ENCODE peak calls at places on chromosomes 3 and 15, in six cellular contexts. S is T-helper 17 cell, A is left ventricle myocardium inferior, T is mucosa of descending colon, G is cardiac muscle cell, N is foreskin fibroblast. C is an unnamed sample.

GRCh38 chr15:61327019-61327631 is 98.0 kb upstream of the RORA start:
- DNase-seq in N (peak; percentile 49), S (no peak), A (peak; percentile 33), T (no peak), G (no peak), C (no peak)

GRCh38 chr3:143928541-143929255 is 42.9 kb upstream of the DIPK2A start:
- DNase-seq in A (no peak), S (no peak), G (no peak), N (no peak), T (no peak), C (no peak)

GRCh38 chr3:71131385-71131871 is 452.1 kb downstream of the FOXP1 start:
- DNase-seq in G (no peak), T (no peak), N (no peak), A (no peak), S (no peak), C (no peak)

GRCh38 chr3:10015476-10015904 is 10.7 kb upstream of the FANCD2 start:
- DNase-seq in G (peak; percentile 77), A (peak; percentile 84), S (no peak), N (peak; percentile 96), T (peak; percentile 73), C (peak; percentile 91)

GRCh38 chr3:52347716-52348635 is 31.9 kb downstream of the DNAH1 start:
- DNase-seq in G (no peak), A (no peak), N (peak; percentile 29), T (peak; percentile 31), S (no peak), C (no peak)

GRCh38 chr3:57060089-57060829 is at the start of gene SPATA12:
- DNase-seq in S (no peak), N (peak; percentile 94), A (peak; percentile 33), G (no peak), T (peak; percentile 88), C (peak; percentile 89)

GRCh38 chr3:22660076-22660475 is 543.1 kb upstream of the UBE2E2 start:
- DNase-seq in A (no peak), G (no peak), S (no peak), N (no peak), T (no peak), C (no peak)

GRCh38 chr3:31370093-31370666 is 162.5 kb upstream of the STT3B start:
- DNase-seq in G (no peak), N (no peak), T (no peak), A (no peak), S (no peak), C (no peak)

GRCh38 chr3:167668651-167669050 is 14.9 kb upstream of the WDR49 start:
- DNase-seq in S (no peak), T (no peak), G (no peak), N (no peak), A (no peak), C (no peak)

GRCh38 chr3:101010316-101010715 is 17.1 kb upstream of the ABI3BP start:
- DNase-seq in S (no peak), T (no peak), G (no peak), A (no peak), N (peak; percentile 81), C (peak; percentile 95)

GRCh38 chr3:152915695-152916094 is 80.8 kb downstream of the P2RY1 start:
- DNase-seq in S (no peak), A (no peak), G (no peak), N (no peak), T (no peak), C (no peak)